ENCODE peak calls at places on chromosomes 4 and X, in four cellular contexts. One of them, this sample, is unnamed.

GRCh38 chr4:178070155-178070554 is 627.9 kb upstream of the AGA start:
- DNase-seq in HL-60: no peak
- DNase-seq in GM12878: no peak
- DNase-seq in K562: no peak
- DNase-seq in this sample: no peak

GRCh38 chr4:28369504-28369903 is 1508.9 kb downstream of the STIM2 start:
- DNase-seq in HL-60: no peak
- DNase-seq in K562: no peak
- DNase-seq in GM12878: no peak
- DNase-seq in this sample: no peak

GRCh38 chr4:6526696-6527095 is 48.3 kb upstream of the MAN2B2 start:
- DNase-seq in K562: no peak
- DNase-seq in GM12878: no peak
- DNase-seq in HL-60: no peak
- DNase-seq in this sample: no peak

GRCh38 chrX:72314881-72315280 is 9.2 kb upstream of the CITED1 start:
- DNase-seq in K562: no peak
- DNase-seq in GM12878: no peak
- DNase-seq in HL-60: no peak
- DNase-seq in this sample: no peak

GRCh38 chrX:101208152-101208905 is 11.3 kb upstream of the DRP2 start:
- DNase-seq in GM12878: peak; percentile 9
- DNase-seq in HL-60: no peak
- DNase-seq in K562: no peak
- DNase-seq in this sample: no peak

GRCh38 chr4:104971458-104971857 is 175.2 kb upstream of the TET2 start:
- DNase-seq in HL-60: no peak
- DNase-seq in K562: no peak
- DNase-seq in GM12878: no peak
- DNase-seq in this sample: no peak

GRCh38 chrX:19554786-19555185 is 39.5 kb upstream of the MAP3K15 start:
- DNase-seq in K562: no peak
- DNase-seq in HL-60: peak; percentile 54
- DNase-seq in GM12878: peak; percentile 38
- DNase-seq in this sample: no peak

GRCh38 chrX:10902001-10902400 is 209.1 kb upstream of the HCCS start:
- DNase-seq in HL-60: no peak
- DNase-seq in GM12878: no peak
- DNase-seq in K562: no peak
- DNase-seq in this sample: no peak

GRCh38 chr4:94828882-94829281 is 71.1 kb downstream of the BMPR1B start:
- DNase-seq in K562: no peak
- DNase-seq in GM12878: no peak
- DNase-seq in HL-60: no peak
- DNase-seq in this sample: no peak

GRCh38 chr4:16026155-16026761 is 57.6 kb downstream of the PROM1 start:
- DNase-seq in K562: peak; percentile 49
- DNase-seq in HL-60: peak; percentile 32
- DNase-seq in GM12878: peak; percentile 25
- DNase-seq in this sample: peak; percentile 8

GRCh38 chr4:40070387-40070786 is 13.7 kb downstream of the N4BP2 start:
- DNase-seq in GM12878: no peak
- DNase-seq in HL-60: no peak
- DNase-seq in K562: no peak
- DNase-seq in this sample: no peak

GRCh38 chr4:132865458-132865857 is 283.6 kb upstream of the PCDH10 start:
- DNase-seq in GM12878: no peak
- DNase-seq in HL-60: no peak
- DNase-seq in K562: no peak
- DNase-seq in this sample: no peak

GRCh38 chr4:38753021-38753806 is 29.6 kb downstream of the TLR10 start:
- DNase-seq in HL-60: no peak
- DNase-seq in K562: no peak
- DNase-seq in GM12878: no peak
- DNase-seq in this sample: no peak

GRCh38 chr4:55125087-55125721 is at the start of gene KDR:
- DNase-seq in GM12878: no peak
- DNase-seq in HL-60: no peak
- DNase-seq in K562: peak; percentile 12
- DNase-seq in this sample: no peak

GRCh38 chr4:184896868-184897715 is 71.3 kb upstream of the ACSL1 start:
- DNase-seq in GM12878: no peak
- DNase-seq in K562: no peak
- DNase-seq in HL-60: peak; percentile 77
- DNase-seq in this sample: no peak

GRCh38 chr4:52894408-52894807 is 32.3 kb downstream of the RASL11B start:
- DNase-seq in GM12878: no peak
- DNase-seq in HL-60: no peak
- DNase-seq in K562: no peak
- DNase-seq in this sample: no peak

GRCh38 chr4:26130173-26130572 is 190.6 kb upstream of the RBPJ start:
- DNase-seq in GM12878: peak; percentile 90
- DNase-seq in HL-60: no peak
- DNase-seq in K562: no peak
- DNase-seq in this sample: no peak

GRCh38 chr4:25238052-25238451 is 4.2 kb downstream of the PI4K2B start:
- DNase-seq in K562: no peak
- DNase-seq in HL-60: no peak
- DNase-seq in GM12878: no peak
- DNase-seq in this sample: no peak

GRCh38 chrX:48569958-48570357 is 4.3 kb upstream of the RBM3 start:
- DNase-seq in HL-60: no peak
- DNase-seq in GM12878: peak; percentile 52
- DNase-seq in K562: no peak
- DNase-seq in this sample: no peak

GRCh38 chr4:89995824-89996223 is 101.2 kb downstream of the MMRN1 start:
- DNase-seq in GM12878: no peak
- DNase-seq in HL-60: no peak
- DNase-seq in K562: no peak
- DNase-seq in this sample: no peak

GRCh38 chrX:103733017-103733416 is 22.3 kb downstream of the TMEM31 start:
- DNase-seq in HL-60: no peak
- DNase-seq in GM12878: no peak
- DNase-seq in K562: no peak
- DNase-seq in this sample: no peak

GRCh38 chr4:173371292-173372192 is 788 bp downstream of the SAP30 start:
- DNase-seq in HL-60: peak; percentile 73
- DNase-seq in K562: peak; percentile 39
- DNase-seq in GM12878: no peak
- DNase-seq in this sample: peak; percentile 25

GRCh38 chr4:169179609-169180526 is 90.9 kb downstream of the SH3RF1 start:
- DNase-seq in GM12878: no peak
- DNase-seq in HL-60: no peak
- DNase-seq in K562: no peak
- DNase-seq in this sample: no peak

GRCh38 chrX:2652106-2652505 is 39.0 kb upstream of the CD99 start:
- DNase-seq in GM12878: no peak
- DNase-seq in K562: no peak
- DNase-seq in HL-60: no peak
- DNase-seq in this sample: no peak

GRCh38 chr4:88522702-88523324 is 763 bp downstream of the PYURF start:
- DNase-seq in GM12878: no peak
- DNase-seq in K562: peak; percentile 39
- DNase-seq in HL-60: peak; percentile 42
- DNase-seq in this sample: peak; percentile 11

GRCh38 chrX:112761239-112762207 is 79.1 kb downstream of the AMOT start:
- DNase-seq in HL-60: no peak
- DNase-seq in GM12878: peak; percentile 53
- DNase-seq in K562: no peak
- DNase-seq in this sample: no peak

GRCh38 chr4:57110635-57111546 is 706 bp upstream of the IGFBP7 start:
- DNase-seq in HL-60: peak; percentile 95
- DNase-seq in GM12878: no peak
- DNase-seq in K562: no peak
- DNase-seq in this sample: peak; percentile 19
- TF ChIP-seq SPI1 in HL-60: peak; percentile 96
- TF ChIP-seq SPI1 in GM12878: peak; percentile 56
- TF ChIP-seq SPI1 in K562: peak; percentile 67
- TF ChIP-seq SPI1 in this sample: peak; percentile 42

DNA sequence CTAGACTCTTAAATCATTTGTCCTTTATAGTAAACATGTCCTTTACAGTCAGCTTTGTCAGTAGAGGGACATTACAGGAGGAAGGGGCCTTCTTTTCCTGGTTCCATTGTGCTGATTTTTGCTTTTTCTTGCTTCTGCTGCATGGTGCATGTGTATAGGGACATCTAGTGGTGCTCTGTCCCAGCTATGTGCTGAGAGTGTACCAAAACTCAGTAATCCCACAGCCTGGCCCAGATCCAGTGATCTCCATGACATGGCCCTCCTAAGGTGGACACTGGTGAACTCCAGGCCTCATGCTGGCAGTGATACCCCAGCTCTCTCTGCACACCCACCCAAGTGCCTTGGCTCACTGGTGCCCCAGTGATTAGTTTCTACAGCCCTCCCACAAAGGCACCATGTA is 45.2 kb downstream of the MAGEB17 start:
- DNase-seq in GM12878: no peak
- DNase-seq in HL-60: no peak
- DNase-seq in K562: no peak
- DNase-seq in this sample: no peak
- TF ChIP-seq SPI1 in GM12878: no peak
- TF ChIP-seq SPI1 in HL-60: no peak
- TF ChIP-seq SPI1 in K562: no peak
- TF ChIP-seq SPI1 in this sample: no peak

DNA sequence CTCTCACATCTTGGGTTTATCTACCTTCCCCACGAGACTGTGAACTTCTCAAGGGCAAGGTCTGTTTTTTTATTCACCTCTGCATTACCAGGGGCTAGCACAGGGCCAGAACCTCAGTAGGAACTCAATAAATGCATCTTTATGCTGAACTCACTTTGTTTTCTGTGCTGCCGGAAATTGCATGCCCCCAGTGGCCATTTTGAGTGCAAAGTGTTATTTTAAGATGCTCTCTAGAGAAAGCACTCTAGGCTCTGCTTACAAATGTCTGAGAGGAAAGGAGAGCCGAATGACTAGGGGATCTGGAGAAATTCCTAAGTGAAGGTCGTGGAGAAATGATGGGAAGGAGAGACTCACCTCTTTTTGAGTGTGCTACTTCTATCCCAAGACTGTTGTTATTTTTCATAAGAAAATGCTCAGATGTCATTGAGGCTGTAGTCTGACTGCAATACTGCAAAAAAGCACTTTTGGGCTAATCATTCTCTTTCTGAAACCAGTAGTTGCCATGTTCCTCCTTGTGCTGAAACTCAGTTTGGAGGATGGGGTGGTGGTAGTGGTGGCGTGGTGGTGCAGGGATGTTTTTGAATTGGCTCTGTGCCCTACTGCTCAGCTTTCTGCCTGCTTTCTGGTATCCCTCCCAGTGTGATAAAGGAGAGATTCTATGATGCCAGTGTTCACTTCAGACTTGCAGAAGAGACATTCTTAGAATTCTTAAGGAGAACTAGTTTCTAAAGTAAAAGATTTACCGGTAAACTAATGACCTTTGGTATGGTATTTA is 41.3 kb downstream of the DOCK11 start:
- DNase-seq in HL-60: no peak
- DNase-seq in K562: peak; percentile 24
- DNase-seq in GM12878: peak; percentile 33
- DNase-seq in this sample: no peak
- TF ChIP-seq SPI1 in HL-60: no peak
- TF ChIP-seq SPI1 in K562: no peak
- TF ChIP-seq SPI1 in GM12878: no peak
- TF ChIP-seq SPI1 in this sample: no peak

DNA sequence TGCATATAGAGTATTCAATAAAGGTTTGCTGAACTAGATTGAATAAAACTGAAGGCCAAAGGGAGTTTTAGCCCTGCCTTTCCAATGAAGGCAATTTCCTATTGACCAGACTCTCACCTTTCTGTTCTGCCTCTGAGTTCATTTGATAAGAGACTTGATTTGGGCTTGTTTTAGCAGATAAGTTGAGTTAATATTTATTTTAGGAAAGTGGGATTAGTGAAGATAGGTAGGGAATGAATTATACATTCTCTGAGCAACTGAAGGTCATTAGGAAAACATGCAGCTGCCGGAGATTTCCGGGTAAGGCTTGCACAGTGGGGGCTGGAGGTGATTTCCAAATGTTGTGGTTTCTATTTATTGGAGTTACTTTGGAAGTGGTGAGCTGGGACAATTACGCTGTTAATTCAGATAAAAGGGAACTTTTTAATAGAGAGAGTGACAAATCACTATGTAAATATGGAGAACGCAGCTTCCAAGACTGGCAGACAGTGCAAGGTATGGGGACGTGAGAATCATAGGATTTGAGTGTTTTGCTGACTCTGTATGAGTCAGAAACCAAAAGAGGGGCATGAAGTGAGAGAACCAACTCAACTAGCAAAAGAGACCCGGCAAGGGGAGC is 553.6 kb upstream of the BOD1L1 start:
- DNase-seq in GM12878: no peak
- DNase-seq in HL-60: no peak
- DNase-seq in K562: no peak
- DNase-seq in this sample: no peak
- TF ChIP-seq SPI1 in GM12878: no peak
- TF ChIP-seq SPI1 in HL-60: no peak
- TF ChIP-seq SPI1 in K562: no peak
- TF ChIP-seq SPI1 in this sample: no peak

DNA sequence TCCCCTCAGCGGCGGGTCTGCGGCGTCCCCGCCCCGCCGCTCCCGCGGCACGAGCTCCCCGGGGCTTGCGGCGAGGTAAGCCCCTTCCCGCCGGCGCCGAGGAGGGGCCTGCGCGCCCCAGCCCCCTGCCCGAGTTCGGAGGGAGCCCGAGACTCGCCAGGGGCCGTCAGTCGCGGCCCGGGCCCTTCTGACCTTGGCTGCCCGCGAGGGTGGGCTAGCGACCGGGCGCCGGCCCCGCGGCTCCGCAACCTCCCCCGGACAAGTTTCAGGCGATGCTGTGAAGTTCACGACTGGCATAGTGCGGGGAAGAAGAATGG is 554 bp downstream of the CDKL5 start:
- DNase-seq in GM12878: no peak
- DNase-seq in HL-60: no peak
- DNase-seq in K562: no peak
- DNase-seq in this sample: no peak
- TF ChIP-seq SPI1 in GM12878: no peak
- TF ChIP-seq SPI1 in HL-60: no peak
- TF ChIP-seq SPI1 in K562: no peak
- TF ChIP-seq SPI1 in this sample: no peak

GRCh38 chrX:143781103-143781502 is 60.6 kb upstream of the SPANXN2 start:
- DNase-seq in K562: no peak
- DNase-seq in GM12878: no peak
- DNase-seq in HL-60: no peak
- DNase-seq in this sample: no peak
- TF ChIP-seq SPI1 in K562: no peak
- TF ChIP-seq SPI1 in GM12878: no peak
- TF ChIP-seq SPI1 in HL-60: no peak
- TF ChIP-seq SPI1 in this sample: no peak